ENCODE peak calls at places on chromosomes 1 and 21, in ten cellular contexts. L is uterus, O is GM12878, R is pancreas, I is fibroblast of lung, Q is Caco-2, C is hepatocyte, B is lung, W is body of pancreas, D is AG09319. U is an unnamed sample.

GRCh38 chr21:42672699-42673458 is 19.5 kb downstream of the PDE9A start:
- DNase-seq in O (no peak), Q (peak; percentile 46), D (no peak), I (peak; percentile 89), W (no peak), R (no peak), B (peak; percentile 65), C (peak; percentile 71), L (no peak), U (no peak)

GRCh38 chr1:226976671-226977287 is 36.7 kb downstream of the COQ8A start:
- DNase-seq in W (no peak), O (no peak), R (no peak), I (no peak), Q (no peak), L (no peak), C (no peak), D (no peak), B (no peak), U (no peak)

GRCh38 chr1:47984175-47984789 is 12.9 kb downstream of the TRABD2B start:
- DNase-seq in L (no peak), D (no peak), I (no peak), R (no peak), C (no peak), O (no peak), W (no peak), B (no peak), Q (no peak), U (no peak)

GRCh38 chr21:31514598-31514997 is 144.9 kb upstream of the SOD1 start:
- DNase-seq in I (peak; percentile 26), L (no peak), B (no peak), C (peak; percentile 31), D (no peak), W (peak; percentile 43), R (peak; percentile 41), Q (no peak), O (no peak), U (no peak)

GRCh38 chr1:233241782-233242181 is 53.7 kb downstream of the PCNX2 start:
- DNase-seq in Q (no peak), C (no peak), W (no peak), R (no peak), I (no peak), O (no peak), L (no peak), B (no peak), D (no peak), U (no peak)

GRCh38 chr1:8142955-8143629 is 117.0 kb upstream of the ERRFI1 start:
- DNase-seq in C (no peak), O (no peak), W (no peak), I (peak; percentile 99), B (no peak), D (no peak), L (no peak), Q (no peak), R (no peak), U (peak; percentile 11)

GRCh38 chr1:115771847-115772457 is 3.4 kb upstream of the CASQ2 start:
- DNase-seq in B (peak; percentile 52), D (peak; percentile 69), R (peak; percentile 74), Q (peak; percentile 75), W (peak; percentile 80), O (peak; percentile 53), L (peak; percentile 66), I (peak; percentile 83), C (peak; percentile 90), U (peak; percentile 80)

GRCh38 chr1:156025873-156026272 is 5.1 kb upstream of the SSR2 start:
- DNase-seq in D (no peak), L (no peak), B (peak; percentile 50), R (peak; percentile 63), C (peak; percentile 71), Q (peak; percentile 64), O (no peak), W (peak; percentile 62), I (peak; percentile 36), U (peak; percentile 74)

GRCh38 chr1:30413111-30413440 is 310.3 kb downstream of the MATN1 start:
- DNase-seq in L (peak; percentile 4), B (peak; percentile 19), I (no peak), R (no peak), Q (no peak), W (no peak), C (no peak), D (no peak), O (no peak), U (no peak)

GRCh38 chr21:14842641-14843040 is 222.2 kb downstream of the NRIP1 start:
- DNase-seq in I (peak; percentile 9), O (no peak), C (no peak), L (no peak), Q (no peak), W (no peak), B (no peak), D (no peak), R (no peak), U (no peak)

GRCh38 chr1:213659580-213660547 is 327.9 kb upstream of the PROX1 start:
- DNase-seq in B (no peak), Q (no peak), I (no peak), L (no peak), O (no peak), D (no peak), R (no peak), C (no peak), W (peak; percentile 23), U (no peak)

GRCh38 chr1:167643471-167643870 is 13.4 kb downstream of the RCSD1 start:
- DNase-seq in I (no peak), R (no peak), L (no peak), B (no peak), O (no peak), W (no peak), Q (no peak), D (no peak), C (no peak), U (no peak)

GRCh38 chr1:36224537-36225297 is 474 bp downstream of the THRAP3 start:
- DNase-seq in I (peak; percentile 84), D (peak; percentile 56), C (peak; percentile 89), O (no peak), R (peak; percentile 77), B (peak; percentile 82), L (peak; percentile 76), Q (peak; percentile 78), W (peak; percentile 85), U (peak; percentile 83)
- TF ChIP-seq CTCF in I (peak; percentile 37), D (peak; percentile 40), C (peak; percentile 35), O (peak; percentile 19), R (peak; percentile 16), B (no peak), L (peak; percentile 40), Q (peak; percentile 6), W (peak; percentile 54), U (peak; percentile 36)

DNA sequence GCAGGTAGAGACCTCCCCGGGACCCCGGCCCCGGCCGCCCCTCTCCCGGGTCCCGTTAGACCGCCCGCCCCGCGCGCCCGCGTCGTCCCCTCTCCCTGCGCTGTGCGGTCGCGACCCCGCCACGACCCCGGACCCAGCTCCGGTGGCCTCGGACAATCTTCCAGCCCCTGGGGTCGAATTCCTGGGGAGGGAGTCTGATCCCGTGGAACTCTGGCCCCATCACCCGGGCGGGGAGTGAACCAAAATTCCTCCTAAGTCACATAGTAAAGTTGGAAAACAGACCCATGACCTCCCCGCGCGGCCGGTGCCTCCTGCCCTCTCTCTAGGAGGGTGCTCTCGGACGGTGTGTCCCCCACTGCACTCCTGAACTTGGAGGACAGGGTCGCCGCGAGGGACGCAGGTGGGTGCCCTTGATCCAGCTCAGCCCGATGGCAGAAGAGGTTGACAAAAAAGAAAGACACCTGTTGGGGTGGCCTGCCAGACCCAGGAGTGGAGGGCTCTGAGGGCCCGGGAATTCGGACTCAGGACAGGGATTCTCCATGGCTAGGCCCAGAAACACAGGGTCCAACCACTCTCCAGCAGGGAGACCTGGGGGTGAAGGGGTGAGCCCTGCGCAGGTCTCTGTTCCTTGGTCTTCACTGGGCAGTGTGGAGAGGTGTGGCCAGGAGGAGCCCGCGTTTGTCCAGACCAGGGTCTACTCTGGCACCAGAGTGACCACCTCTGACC is 451 bp downstream of the ADAMTSL4 start:
- DNase-seq in R (peak; percentile 45), B (no peak), Q (peak; percentile 73), W (peak; percentile 37), D (no peak), C (peak; percentile 8), O (no peak), L (peak; percentile 63), I (no peak), U (no peak)
- TF ChIP-seq CTCF in R (no peak), B (no peak), Q (no peak), W (no peak), D (peak; percentile 18), C (no peak), O (no peak), L (no peak), I (no peak), U (peak; percentile 12)

GRCh38 chr1:222828939-222829338 is 14.1 kb downstream of the DISP1 start:
- DNase-seq in R (no peak), O (no peak), L (no peak), B (no peak), C (no peak), D (no peak), W (no peak), Q (no peak), I (no peak), U (no peak)
- TF ChIP-seq CTCF in R (no peak), O (no peak), L (no peak), B (no peak), C (peak; percentile 30), D (no peak), W (no peak), Q (no peak), I (no peak), U (peak; percentile 13)

GRCh38 chr1:53594391-53595180 is 135.4 kb downstream of the DMRTB1 start:
- DNase-seq in I (no peak), R (no peak), B (no peak), C (no peak), O (no peak), W (no peak), D (no peak), L (no peak), Q (no peak), U (no peak)

GRCh38 chr1:53592985-53593757 is 134.0 kb downstream of the DMRTB1 start:
- DNase-seq in O (no peak), B (no peak), Q (no peak), D (no peak), I (no peak), R (no peak), W (no peak), L (no peak), C (no peak), U (no peak)

GRCh38 chr1:53591924-53592323 is 132.7 kb downstream of the DMRTB1 start:
- DNase-seq in W (no peak), Q (no peak), B (no peak), O (no peak), R (no peak), D (no peak), I (no peak), C (no peak), L (no peak), U (no peak)

GRCh38 chr1:53592521-53592982 is 133.4 kb downstream of the DMRTB1 start:
- DNase-seq in C (peak; percentile 82), Q (peak; percentile 54), W (peak; percentile 15), L (peak; percentile 24), D (peak; percentile 44), O (no peak), B (peak; percentile 80), I (peak; percentile 78), R (no peak), U (peak; percentile 46)

DNA sequence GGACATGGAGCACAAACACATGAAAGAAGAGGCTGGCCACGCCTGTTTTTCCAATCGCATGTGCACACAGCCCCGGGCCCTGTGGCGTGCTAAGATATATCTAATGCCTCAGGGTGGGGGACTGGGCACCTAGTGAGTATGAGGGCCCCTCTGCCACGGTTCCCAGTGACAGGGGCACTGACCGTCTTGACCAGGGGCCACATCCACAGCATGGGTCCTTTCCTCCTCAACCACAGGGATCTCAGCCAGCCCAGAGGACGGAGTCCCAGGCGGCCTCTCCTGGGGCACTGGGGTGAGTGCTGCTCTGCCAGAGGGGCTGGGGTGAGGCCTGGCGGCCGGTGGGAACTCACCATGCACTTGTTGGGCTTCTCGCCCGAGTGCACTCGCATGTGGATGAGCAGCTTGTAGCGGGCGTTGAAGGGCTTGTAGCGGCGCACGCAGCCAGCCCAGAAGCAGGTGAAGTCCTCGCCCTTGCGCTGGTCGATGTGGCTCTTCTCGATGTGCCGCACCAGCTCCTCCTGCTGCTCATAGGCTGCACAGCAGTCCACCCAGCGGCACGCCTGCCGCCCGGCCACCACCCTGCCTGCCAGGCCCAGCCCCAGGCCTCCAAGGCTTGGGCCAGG is 134.7 kb downstream of the DMRTB1 start:
- DNase-seq in Q (no peak), B (peak; percentile 45), C (peak; percentile 66), I (no peak), O (no peak), W (no peak), D (no peak), L (no peak), R (no peak), U (no peak)
- TF ChIP-seq CTCF in Q (no peak), B (no peak), C (peak; percentile 45), I (no peak), O (peak; percentile 5), W (peak; percentile 22), D (no peak), L (no peak), R (no peak), U (no peak)

U was measured in foreskin fibroblast.